ENCODE peak calls at places on chromosome 1, in four cellular contexts. J is K562, V is GM12878, P is SK-N-SH. D is an unnamed sample.
A peak's percentile ranks its signal among the peaks of the same experiment; 100 is the strongest.

GRCh38 chr1:221276911-221277310 is 397.7 kb downstream of the HLX start:
- DNase-seq in V (no peak), P (no peak), J (no peak), D (no peak)

GRCh38 chr1:27789511-27790154 is 16.6 kb downstream of the STX12 start:
- DNase-seq in P (no peak), V (no peak), J (peak; percentile 44), D (no peak)

GRCh38 chr1:42392255-42392654 is 11.7 kb downstream of the RIMKLA start:
- DNase-seq in P (no peak), J (no peak), V (no peak), D (no peak)

GRCh38 chr1:31551206-31551605 is 25.1 kb upstream of the TINAGL1 start:
- DNase-seq in P (no peak), V (no peak), J (no peak), D (no peak)

GRCh38 chr1:201562659-201563405 is 23.9 kb downstream of the NAV1 start:
- DNase-seq in V (no peak), P (peak; percentile 53), J (no peak), D (no peak)

GRCh38 chr1:79660127-79660526 is 653.6 kb upstream of the ADGRL4 start:
- DNase-seq in J (no peak), P (no peak), V (no peak), D (no peak)

GRCh38 chr1:67843335-67843734 is 10.1 kb upstream of the GNG12 start:
- DNase-seq in J (no peak), P (no peak), V (no peak), D (no peak)

GRCh38 chr1:24743404-24744211 is 1.6 kb upstream of the CLIC4 start:
- DNase-seq in J (peak; percentile 55), P (no peak), V (no peak), D (no peak)

GRCh38 chr1:59765036-59765730 is 49.6 kb upstream of the HOOK1 start:
- DNase-seq in V (no peak), P (no peak), J (no peak), D (no peak)

GRCh38 chr1:201537028-201537427 is 1.9 kb upstream of the NAV1 start:
- DNase-seq in V (no peak), P (no peak), J (no peak), D (no peak)

GRCh38 chr1:159122005-159122621 is 45.5 kb upstream of the AIM2 start:
- DNase-seq in V (peak; percentile 19), P (no peak), J (no peak), D (no peak)

GRCh38 chr1:238161955-238162354 is 271.2 kb upstream of the ZP4 start:
- DNase-seq in P (no peak), J (no peak), V (no peak), D (no peak)

GRCh38 chr1:225882008-225882698 is at the start of gene TMEM63A:
- DNase-seq in J (peak; percentile 95), V (peak; percentile 40), P (peak; percentile 93), D (peak; percentile 75)

GRCh38 chr1:54989473-54989872 is 9.0 kb downstream of the TMEM61 start:
- DNase-seq in J (no peak), P (no peak), V (no peak), D (no peak)

GRCh38 chr1:212977781-212978645 is 27.7 kb downstream of the VASH2 start:
- DNase-seq in P (no peak), V (peak; percentile 59), J (no peak), D (no peak)

GRCh38 chr1:53372501-53372951 is 44.7 kb upstream of the LRP8 start:
- DNase-seq in P (no peak), V (no peak), J (no peak), D (peak; percentile 29)

GRCh38 chr1:8889925-8890785 is 11.7 kb upstream of the ENO1 start:
- DNase-seq in J (no peak), V (no peak), P (peak; percentile 92), D (no peak)

GRCh38 chr1:84605157-84605556 is 30.9 kb upstream of the CTBS start:
- DNase-seq in J (no peak), P (no peak), V (no peak), D (no peak)

GRCh38 chr1:84603223-84603622 is 29.0 kb upstream of the CTBS start:
- DNase-seq in V (no peak), P (no peak), J (peak; percentile 21), D (no peak)

GRCh38 chr1:84606977-84607376 is 32.7 kb upstream of the CTBS start:
- DNase-seq in V (no peak), P (no peak), J (no peak), D (no peak)

GRCh38 chr1:84600796-84601195 is 26.6 kb upstream of the CTBS start:
- DNase-seq in V (no peak), J (no peak), P (no peak), D (no peak)

DNA sequence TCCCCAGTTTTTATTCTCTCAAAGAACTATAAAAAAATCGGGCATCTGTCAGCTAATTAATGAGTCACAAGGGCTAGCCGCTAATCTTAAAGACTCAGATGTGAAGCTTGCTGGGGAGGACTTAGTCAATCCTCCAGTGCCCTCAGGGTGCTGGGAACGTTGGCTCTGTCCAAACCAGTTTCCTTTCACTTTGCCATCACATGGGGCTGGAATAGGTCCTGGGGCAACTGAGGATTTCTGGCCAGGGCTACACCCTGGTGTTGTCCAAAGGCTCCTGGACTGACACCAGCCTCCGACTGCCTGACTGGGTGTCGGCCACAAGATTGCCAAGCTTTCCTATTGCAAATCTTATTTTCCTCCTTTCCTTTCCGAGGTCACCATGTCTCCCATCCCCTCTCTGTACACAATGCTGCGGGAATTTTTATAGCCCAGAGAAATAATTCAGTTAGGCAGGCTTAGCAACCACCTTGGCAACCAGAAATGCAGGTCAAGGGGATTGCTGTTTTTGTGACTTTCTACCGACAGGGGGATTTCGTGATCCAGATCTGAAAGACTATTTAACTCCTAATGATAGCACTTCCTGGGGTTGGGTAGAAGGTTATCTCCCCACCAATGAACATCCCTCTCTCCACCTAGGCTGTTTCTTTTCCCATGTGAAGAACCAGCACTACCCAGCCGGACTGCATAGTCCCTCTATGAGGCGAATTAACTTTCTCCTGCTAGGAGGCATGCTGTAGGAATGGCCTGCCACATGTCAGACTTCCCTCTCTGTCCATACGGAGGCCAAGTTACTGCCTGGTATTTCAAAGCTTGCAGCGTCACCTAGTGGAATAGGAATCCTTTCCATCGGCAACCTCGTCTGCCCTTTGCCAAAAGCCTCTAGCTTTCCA is 29.9 kb upstream of the CTBS start:
- DNase-seq in V (no peak), P (no peak), J (peak; percentile 80), D (peak; percentile 60)
- TF ChIP-seq NRF1 in V (no peak), P (no peak), J (no peak), D (no peak)

GRCh38 chr1:19878637-19878985 is 3.6 kb upstream of the OTUD3 start:
- DNase-seq in P (no peak), V (no peak), J (no peak), D (no peak)

GRCh38 chr1:19877821-19878636 is 4.2 kb upstream of the OTUD3 start:
- DNase-seq in P (no peak), V (no peak), J (peak; percentile 86), D (no peak)

GRCh38 chr1:19879227-19879626 is 3.0 kb upstream of the OTUD3 start:
- DNase-seq in V (no peak), P (no peak), J (no peak), D (no peak)

GRCh38 chr1:19882111-19883071 is at the start of gene OTUD3:
- DNase-seq in J (peak; percentile 99), P (peak; percentile 97), V (peak; percentile 84), D (peak; percentile 89)

DNA sequence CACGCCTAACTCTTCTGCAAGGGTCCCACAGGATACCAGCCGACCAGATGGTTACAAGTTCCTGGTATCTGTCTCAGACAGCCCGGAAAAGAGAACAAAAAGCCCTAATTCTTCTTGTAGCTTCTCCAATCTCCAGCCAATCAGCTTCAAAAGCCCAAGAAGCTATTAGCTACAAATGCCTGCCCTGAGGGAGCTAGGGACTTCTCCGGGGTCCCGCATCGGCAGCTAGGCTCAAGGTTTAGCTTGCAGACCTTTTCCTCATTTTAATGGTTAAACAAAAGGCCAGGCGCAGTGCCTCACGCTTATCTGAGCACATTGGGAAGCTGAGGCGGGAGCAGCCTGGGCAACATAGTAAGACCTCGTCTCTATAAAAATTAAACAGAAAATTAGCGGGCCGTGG is 4.8 kb upstream of the OTUD3 start:
- DNase-seq in V (no peak), P (no peak), J (no peak), D (no peak)
- TF ChIP-seq RFX5 in V (no peak), P (no peak), J (no peak), D (no peak)

DNA sequence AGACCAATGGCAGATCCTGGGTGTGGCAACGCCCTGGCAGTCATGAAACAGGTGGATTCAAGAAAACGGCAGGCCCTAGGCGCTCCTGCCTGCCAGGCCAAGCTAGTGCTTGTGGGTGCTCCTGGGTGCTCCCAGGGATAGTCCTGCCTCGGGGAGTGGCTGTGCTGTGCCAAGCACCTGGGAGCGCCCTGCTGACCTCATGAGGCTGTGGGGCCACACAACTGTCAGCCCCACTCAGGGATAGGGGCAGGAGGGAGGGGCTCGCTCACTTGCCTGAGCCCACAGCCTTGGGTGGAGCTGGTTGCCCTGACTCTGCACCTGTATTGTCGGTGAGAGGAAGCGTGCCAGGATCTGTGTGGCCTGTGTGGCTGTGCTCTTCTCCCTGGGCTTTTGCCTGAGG is 9.4 kb downstream of the SNAP47 start:
- DNase-seq in J (no peak), P (no peak), V (no peak), D (no peak)
- TF ChIP-seq NRF1 in J (no peak), P (no peak), V (no peak), D (no peak)

DNA sequence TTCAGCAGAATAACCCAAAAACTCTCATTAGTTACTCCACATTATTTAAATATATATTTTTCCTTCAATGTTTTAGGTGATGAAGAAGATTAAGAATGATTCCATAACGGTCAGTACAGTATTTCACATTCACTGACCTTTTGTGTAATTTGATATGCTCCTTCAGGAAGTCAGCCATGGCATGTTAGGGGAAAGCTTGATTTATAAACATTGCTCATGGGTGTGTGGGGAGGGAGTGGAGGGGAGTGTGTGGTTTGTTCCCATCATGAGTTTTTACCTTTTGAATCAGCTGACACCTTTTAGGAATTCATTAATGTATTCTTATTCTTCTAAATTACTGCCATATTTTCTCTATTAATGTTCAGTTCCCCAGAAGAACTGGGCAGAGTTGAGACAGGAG is 240.2 kb downstream of the ATG4C start:
- DNase-seq in V (no peak), J (no peak), P (no peak), D (no peak)
- TF ChIP-seq RFX5 in V (no peak), J (no peak), P (no peak), D (no peak)